ENCODE peak calls at places on chromosomes 5 and 9, in five cellular contexts. One of them, this sample, is unnamed.

GRCh38 chr5:90290648-90291047 is 118.9 kb downstream of the CETN3 start:
- DNase-seq in DMS79 treated with DMSO at 0.1 percent for 48 hours: no peak
- DNase-seq in Right ventricle myocardium superior: no peak
- DNase-seq in mucosa of gallbladder: no peak
- DNase-seq in naive thymus-derived CD8-positive, alpha-beta T cell: no peak
- DNase-seq in this sample: no peak

GRCh38 chr9:89422151-89422918 is 75.6 kb downstream of the SEMA4D start:
- DNase-seq in DMS79 treated with DMSO at 0.1 percent for 48 hours: no peak
- DNase-seq in Right ventricle myocardium superior: no peak
- DNase-seq in mucosa of gallbladder: no peak
- DNase-seq in naive thymus-derived CD8-positive, alpha-beta T cell: no peak
- DNase-seq in this sample: peak

GRCh38 chr5:62538017-62538942 is 40.3 kb upstream of the LRRC70 start:
- DNase-seq in DMS79 treated with DMSO at 0.1 percent for 48 hours: no peak
- DNase-seq in Right ventricle myocardium superior: no peak
- DNase-seq in mucosa of gallbladder: no peak
- DNase-seq in naive thymus-derived CD8-positive, alpha-beta T cell: no peak
- DNase-seq in this sample: no peak

GRCh38 chr5:9156282-9156681 is 389.6 kb downstream of the SEMA5A start:
- DNase-seq in DMS79 treated with DMSO at 0.1 percent for 48 hours: no peak
- DNase-seq in Right ventricle myocardium superior: no peak
- DNase-seq in mucosa of gallbladder: no peak
- DNase-seq in naive thymus-derived CD8-positive, alpha-beta T cell: no peak
- DNase-seq in this sample: no peak

GRCh38 chr9:22279621-22280020 is 167.0 kb upstream of the DMRTA1 start:
- DNase-seq in DMS79 treated with DMSO at 0.1 percent for 48 hours: no peak
- DNase-seq in Right ventricle myocardium superior: no peak
- DNase-seq in mucosa of gallbladder: no peak
- DNase-seq in naive thymus-derived CD8-positive, alpha-beta T cell: no peak
- DNase-seq in this sample: no peak

GRCh38 chr5:4101189-4101588 is 505.6 kb downstream of the IRX1 start:
- DNase-seq in DMS79 treated with DMSO at 0.1 percent for 48 hours: no peak
- DNase-seq in Right ventricle myocardium superior: no peak
- DNase-seq in mucosa of gallbladder: no peak
- DNase-seq in naive thymus-derived CD8-positive, alpha-beta T cell: no peak
- DNase-seq in this sample: no peak

GRCh38 chr5:14008819-14009311 is 64.4 kb upstream of the DNAH5 start:
- DNase-seq in DMS79 treated with DMSO at 0.1 percent for 48 hours: peak
- DNase-seq in Right ventricle myocardium superior: no peak
- DNase-seq in mucosa of gallbladder: no peak
- DNase-seq in naive thymus-derived CD8-positive, alpha-beta T cell: no peak
- DNase-seq in this sample: no peak

GRCh38 chr5:28967848-28968247 is 1929.5 kb upstream of the CDH9 start:
- DNase-seq in DMS79 treated with DMSO at 0.1 percent for 48 hours: no peak
- DNase-seq in Right ventricle myocardium superior: no peak
- DNase-seq in mucosa of gallbladder: no peak
- DNase-seq in naive thymus-derived CD8-positive, alpha-beta T cell: no peak
- DNase-seq in this sample: no peak

GRCh38 chr5:2748180-2748840 is 3.2 kb downstream of the IRX2 start:
- DNase-seq in DMS79 treated with DMSO at 0.1 percent for 48 hours: no peak
- DNase-seq in Right ventricle myocardium superior: no peak
- DNase-seq in mucosa of gallbladder: peak
- DNase-seq in naive thymus-derived CD8-positive, alpha-beta T cell: no peak
- DNase-seq in this sample: no peak

GRCh38 chr5:10578869-10579268 is 15.0 kb downstream of the ANKRD33B start:
- DNase-seq in DMS79 treated with DMSO at 0.1 percent for 48 hours: no peak
- DNase-seq in Right ventricle myocardium superior: no peak
- DNase-seq in mucosa of gallbladder: no peak
- DNase-seq in naive thymus-derived CD8-positive, alpha-beta T cell: no peak
- DNase-seq in this sample: no peak

GRCh38 chr9:134653259-134654009 is 11.8 kb downstream of the COL5A1 start:
- DNase-seq in DMS79 treated with DMSO at 0.1 percent for 48 hours: no peak
- DNase-seq in Right ventricle myocardium superior: no peak
- DNase-seq in mucosa of gallbladder: no peak
- DNase-seq in naive thymus-derived CD8-positive, alpha-beta T cell: no peak
- DNase-seq in this sample: no peak

GRCh38 chr5:177265395-177265794 is 38.1 kb downstream of the RAB24 start:
- DNase-seq in DMS79 treated with DMSO at 0.1 percent for 48 hours: no peak
- DNase-seq in Right ventricle myocardium superior: no peak
- DNase-seq in mucosa of gallbladder: no peak
- DNase-seq in naive thymus-derived CD8-positive, alpha-beta T cell: no peak
- DNase-seq in this sample: no peak

GRCh38 chr5:96932026-96932425 is 3.9 kb upstream of the LNPEP start:
- DNase-seq in DMS79 treated with DMSO at 0.1 percent for 48 hours: no peak
- DNase-seq in Right ventricle myocardium superior: no peak
- DNase-seq in mucosa of gallbladder: no peak
- DNase-seq in naive thymus-derived CD8-positive, alpha-beta T cell: no peak
- DNase-seq in this sample: no peak